ENCODE peak calls at places on chromosomes 5 and 9, in eight cellular contexts. One of them, this sample, is unnamed.

GRCh38 chr9:131530930-131531832 is at the start of gene UCK1:
- DNase-seq in Peyer's patch: peak
- DNase-seq in endothelial cell of umbilical vein: peak
- DNase-seq in NB4: peak
- DNase-seq in heart left ventricle: peak
- DNase-seq in A549: peak
- DNase-seq in esophagus squamous epithelium: no peak
- DNase-seq in HCT116: peak
- DNase-seq in this sample: peak

GRCh38 chr5:109855056-109855455 is 165.3 kb downstream of the MAN2A1 start:
- DNase-seq in HCT116: no peak
- DNase-seq in endothelial cell of umbilical vein: no peak
- DNase-seq in A549: no peak
- DNase-seq in heart left ventricle: no peak
- DNase-seq in esophagus squamous epithelium: no peak
- DNase-seq in Peyer's patch: no peak
- DNase-seq in NB4: no peak
- DNase-seq in this sample: no peak

GRCh38 chr9:69364510-69365150 is 39.6 kb downstream of the ENTREP1 start:
- DNase-seq in endothelial cell of umbilical vein: no peak
- DNase-seq in heart left ventricle: no peak
- DNase-seq in NB4: no peak
- DNase-seq in Peyer's patch: no peak
- DNase-seq in esophagus squamous epithelium: no peak
- DNase-seq in HCT116: no peak
- DNase-seq in A549: no peak
- DNase-seq in this sample: no peak

GRCh38 chr9:88732128-88732527 is 197.2 kb downstream of the NXNL2 start:
- DNase-seq in Peyer's patch: no peak
- DNase-seq in A549: no peak
- DNase-seq in endothelial cell of umbilical vein: peak
- DNase-seq in HCT116: no peak
- DNase-seq in NB4: no peak
- DNase-seq in heart left ventricle: no peak
- DNase-seq in esophagus squamous epithelium: no peak
- DNase-seq in this sample: no peak

GRCh38 chr5:657570-657969 is 35.6 kb downstream of the TPPP start:
- DNase-seq in HCT116: peak
- DNase-seq in esophagus squamous epithelium: no peak
- DNase-seq in NB4: peak
- DNase-seq in heart left ventricle: peak
- DNase-seq in Peyer's patch: no peak
- DNase-seq in endothelial cell of umbilical vein: peak
- DNase-seq in A549: no peak
- DNase-seq in this sample: peak

GRCh38 chr9:87276327-87276841 is 221.3 kb upstream of the DAPK1 start:
- DNase-seq in A549: no peak
- DNase-seq in NB4: no peak
- DNase-seq in esophagus squamous epithelium: no peak
- DNase-seq in endothelial cell of umbilical vein: no peak
- DNase-seq in Peyer's patch: no peak
- DNase-seq in heart left ventricle: no peak
- DNase-seq in HCT116: no peak
- DNase-seq in this sample: no peak

GRCh38 chr9:90999425-91000397 is 198.1 kb downstream of the SYK start:
- DNase-seq in esophagus squamous epithelium: no peak
- DNase-seq in NB4: no peak
- DNase-seq in heart left ventricle: no peak
- DNase-seq in HCT116: no peak
- DNase-seq in A549: no peak
- DNase-seq in endothelial cell of umbilical vein: no peak
- DNase-seq in Peyer's patch: no peak
- DNase-seq in this sample: no peak

GRCh38 chr9:72025956-72026355 is 34.5 kb downstream of the C9orf57 start:
- DNase-seq in endothelial cell of umbilical vein: no peak
- DNase-seq in A549: peak
- DNase-seq in esophagus squamous epithelium: no peak
- DNase-seq in HCT116: no peak
- DNase-seq in NB4: no peak
- DNase-seq in Peyer's patch: no peak
- DNase-seq in heart left ventricle: no peak
- DNase-seq in this sample: no peak

GRCh38 chr5:115545065-115545882 is 699 bp upstream of the FEM1C start:
- DNase-seq in heart left ventricle: no peak
- DNase-seq in NB4: no peak
- DNase-seq in Peyer's patch: no peak
- DNase-seq in A549: no peak
- DNase-seq in HCT116: peak
- DNase-seq in esophagus squamous epithelium: no peak
- DNase-seq in endothelial cell of umbilical vein: no peak
- DNase-seq in this sample: no peak

GRCh38 chr9:137141976-137142936 is 3.3 kb downstream of the GRIN1 start:
- DNase-seq in esophagus squamous epithelium: no peak
- DNase-seq in A549: no peak
- DNase-seq in Peyer's patch: no peak
- DNase-seq in NB4: no peak
- DNase-seq in heart left ventricle: no peak
- DNase-seq in HCT116: no peak
- DNase-seq in endothelial cell of umbilical vein: no peak
- DNase-seq in this sample: no peak

GRCh38 chr5:119370521-119370920 is 14.7 kb downstream of the TNFAIP8 start:
- DNase-seq in endothelial cell of umbilical vein: no peak
- DNase-seq in HCT116: no peak
- DNase-seq in heart left ventricle: no peak
- DNase-seq in A549: no peak
- DNase-seq in esophagus squamous epithelium: no peak
- DNase-seq in NB4: no peak
- DNase-seq in Peyer's patch: no peak
- DNase-seq in this sample: no peak

GRCh38 chr5:44385236-44385940 is 3.8 kb downstream of the FGF10 start:
- DNase-seq in HCT116: no peak
- DNase-seq in Peyer's patch: no peak
- DNase-seq in endothelial cell of umbilical vein: no peak
- DNase-seq in esophagus squamous epithelium: no peak
- DNase-seq in NB4: peak
- DNase-seq in heart left ventricle: no peak
- DNase-seq in A549: no peak
- DNase-seq in this sample: no peak

GRCh38 chr9:38638881-38639576 is 18.6 kb upstream of the ANKRD18A start:
- DNase-seq in NB4: no peak
- DNase-seq in Peyer's patch: no peak
- DNase-seq in heart left ventricle: no peak
- DNase-seq in HCT116: no peak
- DNase-seq in esophagus squamous epithelium: no peak
- DNase-seq in A549: no peak
- DNase-seq in endothelial cell of umbilical vein: no peak
- DNase-seq in this sample: no peak

GRCh38 chr5:30802961-30803705 is 390.4 kb upstream of the CDH6 start:
- DNase-seq in A549: no peak
- DNase-seq in endothelial cell of umbilical vein: no peak
- DNase-seq in heart left ventricle: no peak
- DNase-seq in Peyer's patch: no peak
- DNase-seq in esophagus squamous epithelium: no peak
- DNase-seq in HCT116: no peak
- DNase-seq in NB4: no peak
- DNase-seq in this sample: no peak

GRCh38 chr5:172954751-172955159 is 4.5 kb upstream of the RPL26L1 start:
- DNase-seq in endothelial cell of umbilical vein: no peak
- DNase-seq in HCT116: no peak
- DNase-seq in NB4: peak
- DNase-seq in Peyer's patch: no peak
- DNase-seq in esophagus squamous epithelium: no peak
- DNase-seq in A549: no peak
- DNase-seq in heart left ventricle: no peak
- DNase-seq in this sample: no peak

GRCh38 chr5:138336952-138337684 is 948 bp upstream of the FAM53C start:
- DNase-seq in heart left ventricle: no peak
- DNase-seq in esophagus squamous epithelium: no peak
- DNase-seq in endothelial cell of umbilical vein: no peak
- DNase-seq in A549: peak
- DNase-seq in NB4: peak
- DNase-seq in HCT116: peak
- DNase-seq in Peyer's patch: peak
- DNase-seq in this sample: peak
- TF ChIP-seq POLR2A in heart left ventricle: no peak
- TF ChIP-seq POLR2A in esophagus squamous epithelium: no peak
- TF ChIP-seq POLR2A in endothelial cell of umbilical vein: no peak
- TF ChIP-seq POLR2A in A549: no peak
- TF ChIP-seq POLR2A in NB4: no peak
- TF ChIP-seq POLR2A in HCT116: no peak
- TF ChIP-seq POLR2A in Peyer's patch: no peak
- TF ChIP-seq POLR2A in this sample: no peak

GRCh38 chr5:32174011-32174866 is at the start of gene GOLPH3:
- DNase-seq in A549: peak
- DNase-seq in HCT116: peak
- DNase-seq in endothelial cell of umbilical vein: peak
- DNase-seq in esophagus squamous epithelium: peak
- DNase-seq in NB4: peak
- DNase-seq in heart left ventricle: peak
- DNase-seq in Peyer's patch: peak
- DNase-seq in this sample: peak
- TF ChIP-seq POLR2A in A549: peak
- TF ChIP-seq POLR2A in HCT116: peak
- TF ChIP-seq POLR2A in endothelial cell of umbilical vein: peak
- TF ChIP-seq POLR2A in esophagus squamous epithelium: no peak
- TF ChIP-seq POLR2A in NB4: peak
- TF ChIP-seq POLR2A in heart left ventricle: peak
- TF ChIP-seq POLR2A in Peyer's patch: peak
- TF ChIP-seq POLR2A in this sample: peak

DNA sequence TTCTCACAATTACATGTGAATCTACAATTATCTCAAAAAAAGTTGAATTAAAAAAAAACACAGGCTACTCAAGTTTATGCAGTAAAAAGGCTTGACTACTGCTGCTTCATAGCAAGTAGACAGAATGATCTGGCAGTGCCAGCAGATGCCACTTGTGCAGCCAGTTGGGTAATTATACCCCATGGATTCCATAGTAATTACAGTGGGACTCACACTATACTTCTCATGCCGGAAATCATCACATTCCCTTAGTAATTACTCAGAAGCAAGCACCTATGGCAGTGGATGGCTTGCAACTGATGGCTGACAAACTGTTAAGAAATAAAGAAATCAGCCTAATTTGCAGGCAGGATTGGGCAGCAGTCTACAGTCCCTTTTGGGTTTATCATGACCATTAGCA is 463.2 kb upstream of the KLF4 start:
- DNase-seq in A549: no peak
- DNase-seq in Peyer's patch: no peak
- DNase-seq in NB4: no peak
- DNase-seq in endothelial cell of umbilical vein: no peak
- DNase-seq in heart left ventricle: no peak
- DNase-seq in esophagus squamous epithelium: no peak
- DNase-seq in HCT116: no peak
- DNase-seq in this sample: no peak
- TF ChIP-seq POLR2A in A549: no peak
- TF ChIP-seq POLR2A in Peyer's patch: no peak
- TF ChIP-seq POLR2A in NB4: no peak
- TF ChIP-seq POLR2A in endothelial cell of umbilical vein: no peak
- TF ChIP-seq POLR2A in heart left ventricle: no peak
- TF ChIP-seq POLR2A in esophagus squamous epithelium: no peak
- TF ChIP-seq POLR2A in HCT116: no peak
- TF ChIP-seq POLR2A in this sample: no peak

GRCh38 chr9:129490583-129491485 is 130.1 kb downstream of the C9orf50 start:
- DNase-seq in Peyer's patch: peak
- DNase-seq in endothelial cell of umbilical vein: no peak
- DNase-seq in heart left ventricle: peak
- DNase-seq in HCT116: no peak
- DNase-seq in esophagus squamous epithelium: no peak
- DNase-seq in NB4: no peak
- DNase-seq in A549: peak
- DNase-seq in this sample: no peak
- TF ChIP-seq POLR2A in Peyer's patch: no peak
- TF ChIP-seq POLR2A in endothelial cell of umbilical vein: no peak
- TF ChIP-seq POLR2A in heart left ventricle: peak
- TF ChIP-seq POLR2A in HCT116: no peak
- TF ChIP-seq POLR2A in esophagus squamous epithelium: no peak
- TF ChIP-seq POLR2A in NB4: no peak
- TF ChIP-seq POLR2A in A549: no peak
- TF ChIP-seq POLR2A in this sample: no peak

GRCh38 chr5:165309446-165309845 is 1804.0 kb downstream of the MAT2B start:
- DNase-seq in endothelial cell of umbilical vein: no peak
- DNase-seq in Peyer's patch: no peak
- DNase-seq in A549: no peak
- DNase-seq in heart left ventricle: no peak
- DNase-seq in esophagus squamous epithelium: no peak
- DNase-seq in HCT116: no peak
- DNase-seq in NB4: no peak
- DNase-seq in this sample: no peak
- TF ChIP-seq POLR2A in endothelial cell of umbilical vein: no peak
- TF ChIP-seq POLR2A in Peyer's patch: no peak
- TF ChIP-seq POLR2A in A549: no peak
- TF ChIP-seq POLR2A in heart left ventricle: no peak
- TF ChIP-seq POLR2A in esophagus squamous epithelium: no peak
- TF ChIP-seq POLR2A in HCT116: no peak
- TF ChIP-seq POLR2A in NB4: no peak
- TF ChIP-seq POLR2A in this sample: no peak

GRCh38 chr9:63817622-63818518 is 1467.1 kb downstream of the FOXD4L5 start:
- DNase-seq in HCT116: no peak
- DNase-seq in heart left ventricle: peak
- DNase-seq in NB4: peak
- DNase-seq in A549: no peak
- DNase-seq in endothelial cell of umbilical vein: peak
- DNase-seq in Peyer's patch: peak
- DNase-seq in esophagus squamous epithelium: no peak
- DNase-seq in this sample: no peak
- TF ChIP-seq POLR2A in HCT116: no peak
- TF ChIP-seq POLR2A in heart left ventricle: no peak
- TF ChIP-seq POLR2A in NB4: no peak
- TF ChIP-seq POLR2A in A549: peak
- TF ChIP-seq POLR2A in endothelial cell of umbilical vein: no peak
- TF ChIP-seq POLR2A in Peyer's patch: no peak
- TF ChIP-seq POLR2A in esophagus squamous epithelium: no peak
- TF ChIP-seq POLR2A in this sample: no peak

This sample was measured in H54.